ENCODE peak calls at places on chromosomes 3 and 15, in seven cellular contexts. H is Panc1, C is GM12891, M is NCI-H187 treated with DMSO at 0.1 percent for 48 hours, P is coronary artery, D is WERI-Rb-1, X is right atrium auricular region. B is an unnamed sample.

GRCh38 chr3:172229462-172229861 is 190.1 kb downstream of the FNDC3B start:
- DNase-seq in H (no peak), M (no peak), X (no peak), D (no peak), C (no peak), P (no peak), B (no peak)

GRCh38 chr15:100661161-100661560 is 58.8 kb downstream of the ASB7 start:
- DNase-seq in M (no peak), X (no peak), H (no peak), P (no peak), D (no peak), C (no peak), B (no peak)

GRCh38 chr15:69636516-69636915 is 183.9 kb downstream of the RPLP1 start:
- DNase-seq in M (no peak), H (no peak), P (no peak), C (no peak), X (no peak), D (no peak), B (no peak)

GRCh38 chr15:74302821-74303359 is 64.6 kb downstream of the CYP11A1 start:
- DNase-seq in D (peak; percentile 92), M (no peak), H (no peak), X (no peak), C (peak; percentile 79), P (no peak), B (no peak)

GRCh38 chr3:187750041-187750512 is 4.8 kb upstream of the BCL6 start:
- DNase-seq in P (no peak), X (no peak), D (no peak), C (no peak), H (no peak), M (peak; percentile 48), B (no peak)

GRCh38 chr3:115470254-115470653 is 153.1 kb upstream of the GAP43 start:
- DNase-seq in M (no peak), H (no peak), P (no peak), C (no peak), X (no peak), D (no peak), B (no peak)

GRCh38 chr15:89419370-89419984 is 76.9 kb downstream of the RHCG start:
- DNase-seq in D (no peak), P (no peak), H (no peak), M (no peak), X (no peak), C (no peak), B (no peak)

GRCh38 chr15:82919231-82919886 is 33.2 kb downstream of the HOMER2 start:
- DNase-seq in P (no peak), X (no peak), M (no peak), C (no peak), H (no peak), D (no peak), B (no peak)

GRCh38 chr3:183502782-183503181 is 52.7 kb downstream of the KLHL6 start:
- DNase-seq in D (no peak), M (no peak), C (no peak), P (no peak), H (no peak), X (no peak), B (no peak)

GRCh38 chr3:111473550-111473949 is 68.4 kb upstream of the CD96 start:
- DNase-seq in X (no peak), M (no peak), C (no peak), P (no peak), D (peak; percentile 81), H (no peak), B (no peak)

GRCh38 chr3:67526246-67526645 is 128.2 kb downstream of the SUCLG2 start:
- DNase-seq in M (peak; percentile 12), X (no peak), P (no peak), H (no peak), C (no peak), D (no peak), B (no peak)

GRCh38 chr3:129182390-129183180 is 1.1 kb downstream of the CNBP start:
- DNase-seq in M (no peak), H (no peak), X (no peak), C (no peak), P (no peak), D (no peak), B (no peak)

GRCh38 chr15:40063563-40064011 is 24.6 kb upstream of the SRP14 start:
- DNase-seq in M (no peak), H (peak; percentile 88), X (no peak), C (no peak), D (no peak), P (no peak), B (no peak)

GRCh38 chr3:194285859-194286197 is 65.3 kb downstream of the CPN2 start:
- DNase-seq in X (no peak), D (no peak), C (no peak), M (no peak), P (peak; percentile 14), H (no peak), B (no peak)

GRCh38 chr3:118292841-118293240 is 741.8 kb downstream of the IGSF11 start:
- DNase-seq in P (no peak), H (no peak), X (no peak), D (no peak), C (no peak), M (no peak), B (no peak)

GRCh38 chr3:102926618-102927017 is 491.8 kb downstream of the ZPLD1 start:
- DNase-seq in P (no peak), M (no peak), X (no peak), H (no peak), C (no peak), D (no peak), B (no peak)

GRCh38 chr15:31975446-31976229 is 54.7 kb upstream of the CHRNA7 start:
- DNase-seq in P (no peak), X (no peak), D (peak; percentile 91), C (no peak), H (no peak), M (no peak), B (no peak)

B was measured in SK-N-MC.